ENCODE peak calls at places on chromosomes 13 and 19, in ten cellular contexts. One of them, this sample, is unnamed. For H3K4me1, the result is how much of the 10 kb centered on the place peaks cover.

GRCh38 chr13:34044041-34044440 is 226.1 kb downstream of the RFC3 start:
- DNase-seq in ovary: no peak
- DNase-seq in A549: no peak
- DNase-seq in OCI-LY7: no peak
- DNase-seq in heart right ventricle: no peak
- DNase-seq in upper lobe of right lung: no peak
- DNase-seq in psoas muscle: no peak
- DNase-seq in fibroblast of lung: no peak
- DNase-seq in uterus: no peak
- DNase-seq in effector memory CD4-positive, alpha-beta T cell: no peak
- DNase-seq in this sample: no peak

GRCh38 chr13:98324105-98324504 is 147.0 kb upstream of the RNF113B start:
- DNase-seq in uterus: no peak
- DNase-seq in psoas muscle: no peak
- DNase-seq in heart right ventricle: no peak
- DNase-seq in OCI-LY7: no peak
- DNase-seq in upper lobe of right lung: no peak
- DNase-seq in effector memory CD4-positive, alpha-beta T cell: no peak
- DNase-seq in fibroblast of lung: peak
- DNase-seq in ovary: no peak
- DNase-seq in A549: no peak
- DNase-seq in this sample: no peak

GRCh38 chr19:32743447-32743846 is 23.9 kb downstream of the TDRD12 start:
- DNase-seq in upper lobe of right lung: no peak
- DNase-seq in psoas muscle: no peak
- DNase-seq in fibroblast of lung: no peak
- DNase-seq in ovary: no peak
- DNase-seq in effector memory CD4-positive, alpha-beta T cell: no peak
- DNase-seq in A549: no peak
- DNase-seq in OCI-LY7: no peak
- DNase-seq in heart right ventricle: no peak
- DNase-seq in uterus: no peak
- DNase-seq in this sample: no peak

GRCh38 chr13:29621841-29622240 is 26.4 kb upstream of the SLC7A1 start:
- DNase-seq in OCI-LY7: no peak
- DNase-seq in upper lobe of right lung: no peak
- DNase-seq in uterus: no peak
- DNase-seq in heart right ventricle: no peak
- DNase-seq in A549: no peak
- DNase-seq in ovary: no peak
- DNase-seq in psoas muscle: no peak
- DNase-seq in fibroblast of lung: no peak
- DNase-seq in effector memory CD4-positive, alpha-beta T cell: no peak
- DNase-seq in this sample: no peak

GRCh38 chr19:43501661-43502418 is 2.7 kb downstream of the PHLDB3 start:
- DNase-seq in effector memory CD4-positive, alpha-beta T cell: no peak
- DNase-seq in uterus: no peak
- DNase-seq in A549: no peak
- DNase-seq in OCI-LY7: no peak
- DNase-seq in heart right ventricle: no peak
- DNase-seq in psoas muscle: no peak
- DNase-seq in upper lobe of right lung: no peak
- DNase-seq in ovary: no peak
- DNase-seq in fibroblast of lung: no peak
- DNase-seq in this sample: no peak

GRCh38 chr13:106533101-106533939 is 2.1 kb downstream of the EFNB2 start:
- DNase-seq in OCI-LY7: no peak
- DNase-seq in fibroblast of lung: peak
- DNase-seq in A549: peak
- DNase-seq in uterus: peak
- DNase-seq in heart right ventricle: peak
- DNase-seq in upper lobe of right lung: peak
- DNase-seq in ovary: peak
- DNase-seq in effector memory CD4-positive, alpha-beta T cell: no peak
- DNase-seq in psoas muscle: peak
- DNase-seq in this sample: peak

GRCh38 chr19:49580264-49581006 is at the start of gene NOSIP:
- DNase-seq in upper lobe of right lung: peak
- DNase-seq in fibroblast of lung: peak
- DNase-seq in heart right ventricle: peak
- DNase-seq in OCI-LY7: peak
- DNase-seq in ovary: peak
- DNase-seq in uterus: peak
- DNase-seq in A549: peak
- DNase-seq in psoas muscle: peak
- DNase-seq in effector memory CD4-positive, alpha-beta T cell: peak
- DNase-seq in this sample: peak

GRCh38 chr13:36343766-36344165 is 2.4 kb downstream of the SPART start:
- DNase-seq in upper lobe of right lung: no peak
- DNase-seq in psoas muscle: no peak
- DNase-seq in heart right ventricle: no peak
- DNase-seq in uterus: no peak
- DNase-seq in ovary: peak
- DNase-seq in OCI-LY7: no peak
- DNase-seq in effector memory CD4-positive, alpha-beta T cell: no peak
- DNase-seq in A549: no peak
- DNase-seq in fibroblast of lung: no peak
- DNase-seq in this sample: no peak

GRCh38 chr13:32917504-32917903 is 98.7 kb upstream of the KL start:
- DNase-seq in fibroblast of lung: no peak
- DNase-seq in OCI-LY7: no peak
- DNase-seq in effector memory CD4-positive, alpha-beta T cell: no peak
- DNase-seq in heart right ventricle: no peak
- DNase-seq in psoas muscle: no peak
- DNase-seq in A549: no peak
- DNase-seq in ovary: no peak
- DNase-seq in uterus: no peak
- DNase-seq in upper lobe of right lung: no peak
- DNase-seq in this sample: no peak

GRCh38 chr13:97851269-97851668 is 102.2 kb upstream of the IPO5 start:
- DNase-seq in psoas muscle: no peak
- DNase-seq in uterus: no peak
- DNase-seq in heart right ventricle: no peak
- DNase-seq in fibroblast of lung: no peak
- DNase-seq in ovary: no peak
- DNase-seq in A549: peak
- DNase-seq in effector memory CD4-positive, alpha-beta T cell: no peak
- DNase-seq in OCI-LY7: no peak
- DNase-seq in upper lobe of right lung: no peak
- DNase-seq in this sample: no peak

GRCh38 chr13:99396446-99396845 is 89.2 kb upstream of the GPR183 start:
- DNase-seq in OCI-LY7: no peak
- DNase-seq in ovary: no peak
- DNase-seq in heart right ventricle: no peak
- DNase-seq in A549: no peak
- DNase-seq in psoas muscle: no peak
- DNase-seq in effector memory CD4-positive, alpha-beta T cell: no peak
- DNase-seq in upper lobe of right lung: no peak
- DNase-seq in fibroblast of lung: no peak
- DNase-seq in uterus: no peak
- DNase-seq in this sample: no peak

GRCh38 chr19:19540707-19541515 is 2.8 kb downstream of the CILP2 start:
- DNase-seq in ovary: peak
- DNase-seq in effector memory CD4-positive, alpha-beta T cell: peak
- DNase-seq in A549: peak
- DNase-seq in upper lobe of right lung: peak
- DNase-seq in uterus: no peak
- DNase-seq in heart right ventricle: no peak
- DNase-seq in OCI-LY7: peak
- DNase-seq in fibroblast of lung: peak
- DNase-seq in psoas muscle: no peak
- DNase-seq in this sample: peak

GRCh38 chr13:79402679-79403078 is 3.4 kb downstream of the RBM26 start:
- DNase-seq in A549: no peak
- DNase-seq in psoas muscle: no peak
- DNase-seq in fibroblast of lung: no peak
- DNase-seq in upper lobe of right lung: no peak
- DNase-seq in ovary: no peak
- DNase-seq in effector memory CD4-positive, alpha-beta T cell: no peak
- DNase-seq in heart right ventricle: no peak
- DNase-seq in uterus: no peak
- DNase-seq in OCI-LY7: no peak
- DNase-seq in this sample: no peak

GRCh38 chr19:34734601-34735103 is 609 bp downstream of the ZNF181 start:
- DNase-seq in uterus: no peak
- DNase-seq in psoas muscle: no peak
- DNase-seq in ovary: no peak
- DNase-seq in upper lobe of right lung: no peak
- DNase-seq in heart right ventricle: no peak
- DNase-seq in A549: no peak
- DNase-seq in fibroblast of lung: no peak
- DNase-seq in effector memory CD4-positive, alpha-beta T cell: no peak
- DNase-seq in OCI-LY7: no peak
- DNase-seq in this sample: no peak

GRCh38 chr13:94712287-94712811 is at the start of gene SOX21:
- DNase-seq in psoas muscle: no peak
- DNase-seq in fibroblast of lung: peak
- DNase-seq in uterus: no peak
- DNase-seq in OCI-LY7: no peak
- DNase-seq in ovary: no peak
- DNase-seq in upper lobe of right lung: no peak
- DNase-seq in heart right ventricle: no peak
- DNase-seq in effector memory CD4-positive, alpha-beta T cell: no peak
- DNase-seq in A549: peak
- DNase-seq in this sample: no peak

GRCh38 chr13:66339214-66339613 is 890.9 kb downstream of the PCDH9 start:
- DNase-seq in A549: no peak
- DNase-seq in psoas muscle: no peak
- DNase-seq in ovary: no peak
- DNase-seq in upper lobe of right lung: no peak
- DNase-seq in uterus: no peak
- DNase-seq in OCI-LY7: no peak
- DNase-seq in heart right ventricle: no peak
- DNase-seq in effector memory CD4-positive, alpha-beta T cell: no peak
- DNase-seq in fibroblast of lung: no peak
- DNase-seq in this sample: no peak
- H3K4me1 ChIP-seq in A549: under half
- H3K4me1 ChIP-seq in psoas muscle: under half
- H3K4me1 ChIP-seq in ovary: under half
- H3K4me1 ChIP-seq in upper lobe of right lung: under half
- H3K4me1 ChIP-seq in uterus: under half
- H3K4me1 ChIP-seq in OCI-LY7: under half
- H3K4me1 ChIP-seq in heart right ventricle: under half
- H3K4me1 ChIP-seq in effector memory CD4-positive, alpha-beta T cell: under half
- H3K4me1 ChIP-seq in fibroblast of lung: under half
- H3K4me1 ChIP-seq in this sample: under half

GRCh38 chr19:45349126-45349415 is 8.5 kb downstream of the KLC3 start:
- DNase-seq in heart right ventricle: no peak
- DNase-seq in effector memory CD4-positive, alpha-beta T cell: no peak
- DNase-seq in OCI-LY7: no peak
- DNase-seq in upper lobe of right lung: no peak
- DNase-seq in A549: no peak
- DNase-seq in fibroblast of lung: no peak
- DNase-seq in uterus: no peak
- DNase-seq in psoas muscle: no peak
- DNase-seq in ovary: no peak
- DNase-seq in this sample: no peak
- H3K4me1 ChIP-seq in heart right ventricle: under half
- H3K4me1 ChIP-seq in effector memory CD4-positive, alpha-beta T cell: under half
- H3K4me1 ChIP-seq in OCI-LY7: under half
- H3K4me1 ChIP-seq in upper lobe of right lung: under half
- H3K4me1 ChIP-seq in A549: under half
- H3K4me1 ChIP-seq in fibroblast of lung: under half
- H3K4me1 ChIP-seq in uterus: under half
- H3K4me1 ChIP-seq in psoas muscle: under half
- H3K4me1 ChIP-seq in ovary: under half
- H3K4me1 ChIP-seq in this sample: under half

DNA sequence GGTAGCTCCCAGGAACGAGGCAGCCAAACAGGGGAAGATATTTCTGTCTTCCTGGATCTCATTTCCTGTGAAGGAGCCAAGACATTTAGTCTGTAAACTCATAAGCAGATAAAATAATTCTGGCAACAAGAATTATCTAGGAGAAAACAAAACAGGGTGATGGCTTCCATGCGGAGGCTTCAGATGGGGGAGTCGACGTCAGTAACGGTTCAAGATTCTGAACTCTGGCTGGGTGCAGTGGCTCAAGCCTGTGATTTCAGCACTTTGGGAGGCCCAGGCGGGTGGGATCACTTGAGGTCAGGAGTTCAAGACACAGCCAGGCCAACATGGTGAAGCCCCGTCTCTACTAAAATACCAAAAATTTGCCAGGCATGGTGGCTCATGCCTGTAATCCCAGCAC is 1.3 kb downstream of the GNA15 start:
- DNase-seq in fibroblast of lung: peak
- DNase-seq in effector memory CD4-positive, alpha-beta T cell: no peak
- DNase-seq in uterus: peak
- DNase-seq in OCI-LY7: no peak
- DNase-seq in A549: no peak
- DNase-seq in heart right ventricle: no peak
- DNase-seq in psoas muscle: no peak
- DNase-seq in upper lobe of right lung: no peak
- DNase-seq in ovary: peak
- DNase-seq in this sample: no peak
- H3K4me1 ChIP-seq in fibroblast of lung: under half
- H3K4me1 ChIP-seq in effector memory CD4-positive, alpha-beta T cell: under half
- H3K4me1 ChIP-seq in uterus: under half
- H3K4me1 ChIP-seq in OCI-LY7: under half
- H3K4me1 ChIP-seq in A549: under half
- H3K4me1 ChIP-seq in heart right ventricle: under half
- H3K4me1 ChIP-seq in psoas muscle: under half
- H3K4me1 ChIP-seq in upper lobe of right lung: under half
- H3K4me1 ChIP-seq in ovary: under half
- H3K4me1 ChIP-seq in this sample: under half

GRCh38 chr13:114154476-114154875 is 22.1 kb upstream of the RASA3 start:
- DNase-seq in effector memory CD4-positive, alpha-beta T cell: no peak
- DNase-seq in A549: no peak
- DNase-seq in ovary: no peak
- DNase-seq in upper lobe of right lung: no peak
- DNase-seq in uterus: no peak
- DNase-seq in fibroblast of lung: no peak
- DNase-seq in heart right ventricle: no peak
- DNase-seq in OCI-LY7: peak
- DNase-seq in psoas muscle: no peak
- DNase-seq in this sample: no peak

GRCh38 chr13:114151565-114152284 is 19.3 kb upstream of the RASA3 start:
- DNase-seq in OCI-LY7: no peak
- DNase-seq in A549: no peak
- DNase-seq in uterus: no peak
- DNase-seq in heart right ventricle: no peak
- DNase-seq in fibroblast of lung: peak
- DNase-seq in effector memory CD4-positive, alpha-beta T cell: no peak
- DNase-seq in upper lobe of right lung: peak
- DNase-seq in psoas muscle: peak
- DNase-seq in ovary: no peak
- DNase-seq in this sample: peak

GRCh38 chr13:114152285-114152645 is 19.8 kb upstream of the RASA3 start:
- DNase-seq in fibroblast of lung: no peak
- DNase-seq in OCI-LY7: no peak
- DNase-seq in heart right ventricle: no peak
- DNase-seq in psoas muscle: no peak
- DNase-seq in effector memory CD4-positive, alpha-beta T cell: no peak
- DNase-seq in upper lobe of right lung: peak
- DNase-seq in ovary: no peak
- DNase-seq in uterus: no peak
- DNase-seq in A549: no peak
- DNase-seq in this sample: no peak

GRCh38 chr13:114153485-114154080 is 21.2 kb upstream of the RASA3 start:
- DNase-seq in A549: no peak
- DNase-seq in psoas muscle: no peak
- DNase-seq in fibroblast of lung: no peak
- DNase-seq in heart right ventricle: no peak
- DNase-seq in uterus: no peak
- DNase-seq in effector memory CD4-positive, alpha-beta T cell: no peak
- DNase-seq in upper lobe of right lung: peak
- DNase-seq in ovary: no peak
- DNase-seq in OCI-LY7: no peak
- DNase-seq in this sample: peak

GRCh38 chr13:114152831-114153371 is 20.5 kb upstream of the RASA3 start:
- DNase-seq in A549: no peak
- DNase-seq in effector memory CD4-positive, alpha-beta T cell: no peak
- DNase-seq in OCI-LY7: no peak
- DNase-seq in ovary: no peak
- DNase-seq in psoas muscle: no peak
- DNase-seq in upper lobe of right lung: peak
- DNase-seq in uterus: no peak
- DNase-seq in fibroblast of lung: no peak
- DNase-seq in heart right ventricle: no peak
- DNase-seq in this sample: no peak
- H3K4me1 ChIP-seq in A549: under half
- H3K4me1 ChIP-seq in effector memory CD4-positive, alpha-beta T cell: half or more
- H3K4me1 ChIP-seq in OCI-LY7: under half
- H3K4me1 ChIP-seq in ovary: under half
- H3K4me1 ChIP-seq in psoas muscle: under half
- H3K4me1 ChIP-seq in upper lobe of right lung: under half
- H3K4me1 ChIP-seq in uterus: under half
- H3K4me1 ChIP-seq in fibroblast of lung: under half
- H3K4me1 ChIP-seq in heart right ventricle: under half
- H3K4me1 ChIP-seq in this sample: half or more